ENCODE peak calls at places on chromosomes 16 and 17, in four cellular contexts. V is cardiac muscle cell; W is stimulated activated CD4-positive, alpha-beta T cell treated with anti-CD3 and anti-CD28 coated beads, Interleukin-15, amount 100 ng/mL, for 1 hour; D is kidney tubule cell. H is an unnamed sample.
A peak's percentile ranks its signal among the peaks of the same experiment; 100 is the strongest.

GRCh38 chr16:73794936-73795335 is 501.7 kb upstream of the PSMD7 start:
- DNase-seq in D (no peak), V (no peak), W (no peak), H (no peak)

GRCh38 chr17:49987681-49988441 is 7.2 kb downstream of the DLX3 start:
- DNase-seq in V (no peak), D (peak; percentile 33), W (no peak), H (no peak)

GRCh38 chr17:8151641-8152111 is 528 bp downstream of the PER1 start:
- DNase-seq in V (peak; percentile 56), W (no peak), D (peak; percentile 59), H (no peak)

GRCh38 chr16:27969574-27969973 is 93.9 kb downstream of the GSG1L start:
- DNase-seq in W (no peak), D (no peak), V (no peak), H (no peak)

GRCh38 chr17:73782641-73783381 is 138.6 kb upstream of the SDK2 start:
- DNase-seq in W (no peak), V (peak; percentile 30), D (no peak), H (no peak)

GRCh38 chr17:67056746-67057490 is 12.6 kb downstream of the CACNG1 start:
- DNase-seq in W (no peak), D (no peak), V (no peak), H (no peak)

GRCh38 chr16:28202147-28202746 is 9.5 kb downstream of the XPO6 start:
- DNase-seq in W (no peak), V (no peak), D (peak; percentile 45), H (no peak)

GRCh38 chr17:10119203-10120112 is 78.9 kb downstream of the GAS7 start:
- DNase-seq in W (no peak), D (peak; percentile 56), V (peak; percentile 27), H (no peak)

H was measured in neuronal stem cell.